ENCODE peak calls at places on chromosomes 6 and 20, in five cellular contexts. One of them, this sample, is unnamed.
A peak's percentile ranks its signal among the peaks of the same experiment; 100 is the strongest.

GRCh38 chr6:56984374-56984773 is 29.5 kb downstream of the BEND6 start:
- DNase-seq in IMR-90: peak; percentile 60
- DNase-seq in mesendoderm: no peak
- DNase-seq in neuronal stem cell: no peak
- DNase-seq in H1: no peak
- DNase-seq in this sample: peak; percentile 16

GRCh38 chr20:20412750-20413149 is 44.8 kb downstream of the INSM1 start:
- DNase-seq in IMR-90: no peak
- DNase-seq in mesendoderm: no peak
- DNase-seq in neuronal stem cell: no peak
- DNase-seq in H1: no peak
- DNase-seq in this sample: no peak

GRCh38 chr6:36422714-36423100 is 19.9 kb downstream of the PXT1 start:
- DNase-seq in IMR-90: no peak
- DNase-seq in mesendoderm: no peak
- DNase-seq in neuronal stem cell: no peak
- DNase-seq in H1: no peak
- DNase-seq in this sample: no peak

GRCh38 chr6:132972971-132973370 is 158.6 kb downstream of the RPS12 start:
- DNase-seq in IMR-90: no peak
- DNase-seq in mesendoderm: no peak
- DNase-seq in neuronal stem cell: no peak
- DNase-seq in H1: no peak
- DNase-seq in this sample: no peak

GRCh38 chr6:100447900-100448700 is 16.6 kb downstream of the SIM1 start:
- DNase-seq in IMR-90: no peak
- DNase-seq in mesendoderm: peak; percentile 32
- DNase-seq in neuronal stem cell: no peak
- DNase-seq in H1: peak; percentile 74
- DNase-seq in this sample: no peak

GRCh38 chr6:163667372-163668060 is 253.0 kb downstream of the QKI start:
- DNase-seq in IMR-90: peak; percentile 15
- DNase-seq in mesendoderm: no peak
- DNase-seq in neuronal stem cell: no peak
- DNase-seq in H1: peak; percentile 16
- DNase-seq in this sample: peak; percentile 7

GRCh38 chr6:6885521-6886088 is 222.2 kb upstream of the RREB1 start:
- DNase-seq in IMR-90: no peak
- DNase-seq in mesendoderm: no peak
- DNase-seq in neuronal stem cell: no peak
- DNase-seq in H1: no peak
- DNase-seq in this sample: peak; percentile 34

GRCh38 chr6:161076211-161076677 is 84.7 kb downstream of the MAP3K4 start:
- DNase-seq in IMR-90: no peak
- DNase-seq in mesendoderm: peak; percentile 68
- DNase-seq in neuronal stem cell: no peak
- DNase-seq in H1: no peak
- DNase-seq in this sample: no peak

GRCh38 chr20:19712737-19713260 is 45.3 kb upstream of the RIN2 start:
- DNase-seq in IMR-90: peak; percentile 8
- DNase-seq in mesendoderm: no peak
- DNase-seq in neuronal stem cell: no peak
- DNase-seq in H1: no peak
- DNase-seq in this sample: no peak

GRCh38 chr6:22589118-22589517 is 19.8 kb downstream of the HDGFL1 start:
- DNase-seq in IMR-90: no peak
- DNase-seq in mesendoderm: no peak
- DNase-seq in neuronal stem cell: no peak
- DNase-seq in H1: no peak
- DNase-seq in this sample: no peak

GRCh38 chr6:107066697-107067659 is 39.0 kb downstream of the MTRES1 start:
- DNase-seq in IMR-90: peak; percentile 46
- DNase-seq in mesendoderm: no peak
- DNase-seq in neuronal stem cell: no peak
- DNase-seq in H1: no peak
- DNase-seq in this sample: peak; percentile 89

GRCh38 chr6:152273002-152273401 is 364.2 kb downstream of the SYNE1 start:
- DNase-seq in IMR-90: peak; percentile 30
- DNase-seq in mesendoderm: no peak
- DNase-seq in neuronal stem cell: no peak
- DNase-seq in H1: no peak
- DNase-seq in this sample: peak; percentile 91

GRCh38 chr6:73308712-73309533 is 45.2 kb downstream of the DPPA5 start:
- DNase-seq in IMR-90: no peak
- DNase-seq in mesendoderm: peak; percentile 78
- DNase-seq in neuronal stem cell: peak; percentile 15
- DNase-seq in H1: peak; percentile 58
- DNase-seq in this sample: no peak

GRCh38 chr20:19991826-19992225 is 25.3 kb upstream of the NAA20 start:
- DNase-seq in IMR-90: peak; percentile 58
- DNase-seq in mesendoderm: no peak
- DNase-seq in neuronal stem cell: no peak
- DNase-seq in H1: no peak
- DNase-seq in this sample: no peak

GRCh38 chr6:121573466-121573865 is 138.0 kb downstream of the GJA1 start:
- DNase-seq in IMR-90: no peak
- DNase-seq in mesendoderm: peak; percentile 37
- DNase-seq in neuronal stem cell: no peak
- DNase-seq in H1: no peak
- DNase-seq in this sample: no peak

GRCh38 chr20:24296477-24297380 is 172.7 kb upstream of the SYNDIG1 start:
- DNase-seq in IMR-90: no peak
- DNase-seq in mesendoderm: peak; percentile 9
- DNase-seq in neuronal stem cell: no peak
- DNase-seq in H1: no peak
- DNase-seq in this sample: no peak

GRCh38 chr6:227074-227782 is 65.1 kb upstream of the DUSP22 start:
- DNase-seq in IMR-90: no peak
- DNase-seq in mesendoderm: no peak
- DNase-seq in neuronal stem cell: no peak
- DNase-seq in H1: no peak
- DNase-seq in this sample: no peak

GRCh38 chr20:38143646-38144554 is 21.2 kb downstream of the TGM2 start:
- DNase-seq in IMR-90: peak; percentile 95
- DNase-seq in mesendoderm: no peak
- DNase-seq in neuronal stem cell: no peak
- DNase-seq in H1: no peak
- DNase-seq in this sample: peak; percentile 70

GRCh38 chr6:75882734-75883133 is 133.7 kb downstream of the MYO6 start:
- DNase-seq in IMR-90: peak; percentile 79
- DNase-seq in mesendoderm: no peak
- DNase-seq in neuronal stem cell: no peak
- DNase-seq in H1: no peak
- DNase-seq in this sample: peak; percentile 49

GRCh38 chr6:155014715-155015300 is 19.7 kb downstream of the TIAM2 start:
- DNase-seq in IMR-90: peak; percentile 78
- DNase-seq in mesendoderm: peak; percentile 84
- DNase-seq in neuronal stem cell: no peak
- DNase-seq in H1: no peak
- DNase-seq in this sample: peak; percentile 15

GRCh38 chr20:37404461-37404881 is 58.5 kb downstream of the SRC start:
- DNase-seq in IMR-90: no peak
- DNase-seq in mesendoderm: no peak
- DNase-seq in neuronal stem cell: no peak
- DNase-seq in H1: no peak
- DNase-seq in this sample: no peak

GRCh38 chr20:33305591-33306057 is 22.6 kb downstream of the BPIFB1 start:
- DNase-seq in IMR-90: no peak
- DNase-seq in mesendoderm: no peak
- DNase-seq in neuronal stem cell: no peak
- DNase-seq in H1: no peak
- DNase-seq in this sample: peak; percentile 7

GRCh38 chr6:111957623-111958315 is 84.5 kb upstream of the FYN start:
- DNase-seq in IMR-90: peak; percentile 38
- DNase-seq in mesendoderm: peak; percentile 85
- DNase-seq in neuronal stem cell: no peak
- DNase-seq in H1: peak; percentile 56
- DNase-seq in this sample: no peak

GRCh38 chr20:15857131-15857784 is 716.0 kb downstream of the KIF16B start:
- DNase-seq in IMR-90: no peak
- DNase-seq in mesendoderm: no peak
- DNase-seq in neuronal stem cell: no peak
- DNase-seq in H1: no peak
- DNase-seq in this sample: no peak

GRCh38 chr6:42165016-42165415 is 8.1 kb upstream of the GUCA1A start:
- DNase-seq in IMR-90: peak; percentile 71
- DNase-seq in mesendoderm: no peak
- DNase-seq in neuronal stem cell: no peak
- DNase-seq in H1: no peak
- DNase-seq in this sample: no peak

GRCh38 chr6:16639689-16640480 is 121.4 kb downstream of the ATXN1 start:
- DNase-seq in IMR-90: peak; percentile 89
- DNase-seq in mesendoderm: no peak
- DNase-seq in neuronal stem cell: no peak
- DNase-seq in H1: no peak
- DNase-seq in this sample: no peak

GRCh38 chr20:59933849-59934585 is 580 bp upstream of the SYCP2 start:
- DNase-seq in IMR-90: peak; percentile 49
- DNase-seq in mesendoderm: peak; percentile 76
- DNase-seq in neuronal stem cell: peak; percentile 67
- DNase-seq in H1: peak; percentile 90
- DNase-seq in this sample: peak; percentile 60
- H3K18ac ChIP-seq in IMR-90: no peak overlapping the region
- H3K18ac ChIP-seq in mesendoderm: no peak overlapping the region
- H3K18ac ChIP-seq in neuronal stem cell: peak overlapping the region; percentile 98
- H3K18ac ChIP-seq in H1: no peak overlapping the region
- H3K18ac ChIP-seq in this sample: peak overlapping the region; percentile 75

DNA sequence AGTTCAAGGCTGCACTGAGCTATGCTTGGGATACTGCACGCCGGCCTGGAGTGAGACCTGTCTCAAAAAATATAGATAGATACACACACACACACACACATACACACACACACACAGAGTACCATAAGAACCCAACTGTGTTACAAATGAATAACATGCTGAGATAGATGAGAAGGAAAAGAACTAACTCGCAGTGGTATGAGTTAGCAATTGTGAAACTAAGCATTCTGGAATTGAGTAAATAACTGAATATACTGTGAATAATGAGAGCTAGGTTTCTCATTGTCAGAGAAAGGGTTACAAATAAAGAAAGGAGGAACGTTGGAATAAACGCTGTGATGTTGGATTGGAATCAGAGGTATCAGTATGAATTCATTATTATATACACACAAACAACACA is 14.6 kb upstream of the FAXC start:
- DNase-seq in IMR-90: no peak
- DNase-seq in mesendoderm: no peak
- DNase-seq in neuronal stem cell: no peak
- DNase-seq in H1: no peak
- DNase-seq in this sample: no peak
- H3K4me3 ChIP-seq in IMR-90: no peak overlapping the region
- H3K4me3 ChIP-seq in mesendoderm: no peak overlapping the region
- H3K4me3 ChIP-seq in neuronal stem cell: no peak overlapping the region
- H3K4me3 ChIP-seq in H1: no peak overlapping the region
- H3K4me3 ChIP-seq in this sample: no peak overlapping the region

GRCh38 chr6:169800668-169801395 is 49.4 kb downstream of the ERMARD start:
- DNase-seq in IMR-90: peak; percentile 82
- DNase-seq in mesendoderm: peak; percentile 58
- DNase-seq in neuronal stem cell: no peak
- DNase-seq in H1: peak; percentile 44
- DNase-seq in this sample: no peak
- H4K8ac ChIP-seq in IMR-90: peak overlapping the region; percentile 17
- H4K8ac ChIP-seq in mesendoderm: no peak overlapping the region
- H4K8ac ChIP-seq in neuronal stem cell: no peak overlapping the region
- H4K8ac ChIP-seq in H1: peak overlapping the region; percentile 45
- H4K8ac ChIP-seq in this sample: no peak overlapping the region

GRCh38 chr6:109477184-109477583 is 5.8 kb downstream of the ZBTB24 start:
- DNase-seq in IMR-90: no peak
- DNase-seq in mesendoderm: no peak
- DNase-seq in neuronal stem cell: no peak
- DNase-seq in H1: no peak
- DNase-seq in this sample: no peak
- H3K18ac ChIP-seq in IMR-90: no peak overlapping the region
- H3K18ac ChIP-seq in mesendoderm: no peak overlapping the region
- H3K18ac ChIP-seq in neuronal stem cell: no peak overlapping the region
- H3K18ac ChIP-seq in H1: no peak overlapping the region
- H3K18ac ChIP-seq in this sample: no peak overlapping the region

GRCh38 chr6:26043389-26044139 is 43.7 kb upstream of the HFE start:
- DNase-seq in IMR-90: peak; percentile 99
- DNase-seq in mesendoderm: peak; percentile 97
- DNase-seq in neuronal stem cell: peak; percentile 78
- DNase-seq in H1: no peak
- DNase-seq in this sample: peak; percentile 96
- H3K4me3 ChIP-seq in IMR-90: peak overlapping the region; percentile 63
- H3K4me3 ChIP-seq in mesendoderm: peak overlapping the region; percentile 47
- H3K4me3 ChIP-seq in neuronal stem cell: peak overlapping the region; percentile 80
- H3K4me3 ChIP-seq in H1: no peak overlapping the region
- H3K4me3 ChIP-seq in this sample: peak overlapping the region; percentile 27